ENCODE peak calls at places on chromosomes 6 and 20, in four cellular contexts. One of them, this sample, is unnamed.

GRCh38 chr20:32007787-32008616 is 2.2 kb upstream of the CCM2L start:
- DNase-seq in kidney glomerular epithelial cell: no peak
- DNase-seq in hypothalamus: no peak
- DNase-seq in epithelial cell of proximal tubule: no peak
- DNase-seq in this sample: no peak

GRCh38 chr6:119052292-119052889 is 26.1 kb downstream of the FAM184A start:
- DNase-seq in kidney glomerular epithelial cell: no peak
- DNase-seq in hypothalamus: no peak
- DNase-seq in epithelial cell of proximal tubule: no peak
- DNase-seq in this sample: no peak

GRCh38 chr6:137968901-137969300 is 101.8 kb downstream of the TNFAIP3 start:
- DNase-seq in kidney glomerular epithelial cell: peak
- DNase-seq in hypothalamus: no peak
- DNase-seq in epithelial cell of proximal tubule: no peak
- DNase-seq in this sample: no peak

GRCh38 chr6:149608381-149608982 is 40.0 kb downstream of the KATNA1 start:
- DNase-seq in kidney glomerular epithelial cell: no peak
- DNase-seq in hypothalamus: no peak
- DNase-seq in epithelial cell of proximal tubule: no peak
- DNase-seq in this sample: no peak

GRCh38 chr6:56887086-56887485 is 67.8 kb upstream of the BEND6 start:
- DNase-seq in kidney glomerular epithelial cell: no peak
- DNase-seq in hypothalamus: no peak
- DNase-seq in epithelial cell of proximal tubule: no peak
- DNase-seq in this sample: no peak

GRCh38 chr6:51093899-51094665 is 275.4 kb downstream of the TFAP2B start:
- DNase-seq in kidney glomerular epithelial cell: peak
- DNase-seq in hypothalamus: no peak
- DNase-seq in epithelial cell of proximal tubule: no peak
- DNase-seq in this sample: no peak

GRCh38 chr6:63643862-63644261 is 8.3 kb downstream of the PHF3 start:
- DNase-seq in kidney glomerular epithelial cell: no peak
- DNase-seq in hypothalamus: no peak
- DNase-seq in epithelial cell of proximal tubule: no peak
- DNase-seq in this sample: no peak

GRCh38 chr6:123064038-123064437 is 68.0 kb downstream of the CLVS2 start:
- DNase-seq in kidney glomerular epithelial cell: no peak
- DNase-seq in hypothalamus: no peak
- DNase-seq in epithelial cell of proximal tubule: no peak
- DNase-seq in this sample: no peak

GRCh38 chr6:12097791-12098190 is 85.7 kb downstream of the HIVEP1 start:
- DNase-seq in kidney glomerular epithelial cell: no peak
- DNase-seq in hypothalamus: no peak
- DNase-seq in epithelial cell of proximal tubule: no peak
- DNase-seq in this sample: no peak

GRCh38 chr6:125844989-125845388 is 54.2 kb downstream of the NCOA7 start:
- DNase-seq in kidney glomerular epithelial cell: no peak
- DNase-seq in hypothalamus: no peak
- DNase-seq in epithelial cell of proximal tubule: no peak
- DNase-seq in this sample: no peak

GRCh38 chr20:19628570-19629134 is 129.4 kb upstream of the RIN2 start:
- DNase-seq in kidney glomerular epithelial cell: peak
- DNase-seq in hypothalamus: no peak
- DNase-seq in epithelial cell of proximal tubule: peak
- DNase-seq in this sample: peak

GRCh38 chr6:90233994-90234393 is 62.6 kb downstream of the BACH2 start:
- DNase-seq in kidney glomerular epithelial cell: no peak
- DNase-seq in hypothalamus: no peak
- DNase-seq in epithelial cell of proximal tubule: no peak
- DNase-seq in this sample: no peak

GRCh38 chr6:132020138-132020551 is 69.0 kb upstream of the CCN2 start:
- DNase-seq in kidney glomerular epithelial cell: no peak
- DNase-seq in hypothalamus: no peak
- DNase-seq in epithelial cell of proximal tubule: no peak
- DNase-seq in this sample: peak

GRCh38 chr6:132812255-132812732 is 2.1 kb upstream of the RPS12 start:
- DNase-seq in kidney glomerular epithelial cell: peak
- DNase-seq in hypothalamus: no peak
- DNase-seq in epithelial cell of proximal tubule: no peak
- DNase-seq in this sample: no peak

GRCh38 chr6:85416049-85416448 is 33.8 kb upstream of the NT5E start:
- DNase-seq in kidney glomerular epithelial cell: no peak
- DNase-seq in hypothalamus: no peak
- DNase-seq in epithelial cell of proximal tubule: no peak
- DNase-seq in this sample: no peak

GRCh38 chr20:32018269-32019155 is 8.3 kb downstream of the CCM2L start:
- DNase-seq in kidney glomerular epithelial cell: no peak
- DNase-seq in hypothalamus: no peak
- DNase-seq in epithelial cell of proximal tubule: no peak
- DNase-seq in this sample: peak

GRCh38 chr6:63514488-63515173 is 57.6 kb upstream of the LOC128125822 start:
- DNase-seq in kidney glomerular epithelial cell: no peak
- DNase-seq in hypothalamus: no peak
- DNase-seq in epithelial cell of proximal tubule: no peak
- DNase-seq in this sample: no peak

GRCh38 chr20:3995067-3995748 is 20.1 kb downstream of the RNF24 start:
- DNase-seq in kidney glomerular epithelial cell: peak
- DNase-seq in hypothalamus: no peak
- DNase-seq in epithelial cell of proximal tubule: no peak
- DNase-seq in this sample: no peak

GRCh38 chr20:19274412-19275015 is 62.1 kb downstream of the SLC24A3 start:
- DNase-seq in kidney glomerular epithelial cell: no peak
- DNase-seq in hypothalamus: no peak
- DNase-seq in epithelial cell of proximal tubule: no peak
- DNase-seq in this sample: no peak

GRCh38 chr6:158784505-158784904 is 34.7 kb downstream of the EZR start:
- DNase-seq in kidney glomerular epithelial cell: peak
- DNase-seq in hypothalamus: no peak
- DNase-seq in epithelial cell of proximal tubule: peak
- DNase-seq in this sample: peak

GRCh38 chr20:17036546-17036945 is 190.3 kb upstream of the PCSK2 start:
- DNase-seq in kidney glomerular epithelial cell: no peak
- DNase-seq in hypothalamus: no peak
- DNase-seq in epithelial cell of proximal tubule: no peak
- DNase-seq in this sample: no peak

GRCh38 chr6:7157752-7158616 is 50.2 kb downstream of the RREB1 start:
- DNase-seq in kidney glomerular epithelial cell: peak
- DNase-seq in hypothalamus: no peak
- DNase-seq in epithelial cell of proximal tubule: no peak
- DNase-seq in this sample: no peak

GRCh38 chr20:22264917-22265316 is 319.5 kb downstream of the FOXA2 start:
- DNase-seq in kidney glomerular epithelial cell: no peak
- DNase-seq in hypothalamus: no peak
- DNase-seq in epithelial cell of proximal tubule: no peak
- DNase-seq in this sample: no peak

GRCh38 chr6:38739532-38739931 is 24.4 kb downstream of the DNAH8 start:
- DNase-seq in kidney glomerular epithelial cell: no peak
- DNase-seq in hypothalamus: no peak
- DNase-seq in epithelial cell of proximal tubule: no peak
- DNase-seq in this sample: no peak

GRCh38 chr6:140537211-140537610 is 1162.8 kb upstream of the CITED2 start:
- DNase-seq in kidney glomerular epithelial cell: peak
- DNase-seq in hypothalamus: no peak
- DNase-seq in epithelial cell of proximal tubule: peak
- DNase-seq in this sample: no peak

This sample was measured in breast epithelium.